ENCODE peak calls at places on chromosomes 16 and 17, in four cellular contexts. One of them, this sample, is unnamed.

GRCh38 chr17:12831839-12832238 is 42.5 kb downstream of the ARHGAP44 start:
- DNase-seq in heart left ventricle: no peak
- DNase-seq in lower lobe of right lung: no peak
- DNase-seq in cardiac muscle cell: no peak
- DNase-seq in this sample: no peak

GRCh38 chr17:64788286-64789060 is 126.4 kb upstream of the SMURF2 start:
- DNase-seq in heart left ventricle: no peak
- DNase-seq in lower lobe of right lung: no peak
- DNase-seq in cardiac muscle cell: no peak
- DNase-seq in this sample: no peak

GRCh38 chr17:16945141-16945493 is 26.8 kb downstream of the TNFRSF13B start:
- DNase-seq in heart left ventricle: no peak
- DNase-seq in lower lobe of right lung: no peak
- DNase-seq in cardiac muscle cell: no peak
- DNase-seq in this sample: no peak

GRCh38 chr17:78266231-78266631 is 34.8 kb downstream of the TMEM235 start:
- DNase-seq in heart left ventricle: no peak
- DNase-seq in lower lobe of right lung: no peak
- DNase-seq in cardiac muscle cell: no peak
- DNase-seq in this sample: no peak

GRCh38 chr16:29994613-29995329 is 646 bp downstream of the HIRIP3 start:
- DNase-seq in heart left ventricle: peak; percentile 82
- DNase-seq in lower lobe of right lung: no peak
- DNase-seq in cardiac muscle cell: peak; percentile 53
- DNase-seq in this sample: peak; percentile 78

GRCh38 chr16:12658506-12658905 is 145.2 kb downstream of the CPPED1 start:
- DNase-seq in heart left ventricle: no peak
- DNase-seq in lower lobe of right lung: no peak
- DNase-seq in cardiac muscle cell: no peak
- DNase-seq in this sample: no peak

GRCh38 chr17:33523577-33523981 is 230.5 kb upstream of the ASIC2 start:
- DNase-seq in heart left ventricle: no peak
- DNase-seq in lower lobe of right lung: no peak
- DNase-seq in cardiac muscle cell: peak; percentile 10
- DNase-seq in this sample: peak; percentile 52

GRCh38 chr16:28935924-28936783 is 4.4 kb downstream of the CD19 start:
- DNase-seq in heart left ventricle: peak; percentile 93
- DNase-seq in lower lobe of right lung: peak; percentile 90
- DNase-seq in cardiac muscle cell: peak; percentile 87
- DNase-seq in this sample: no peak

GRCh38 chr17:51653902-51654301 is 393.6 kb downstream of the UTP18 start:
- DNase-seq in heart left ventricle: no peak
- DNase-seq in lower lobe of right lung: no peak
- DNase-seq in cardiac muscle cell: no peak
- DNase-seq in this sample: no peak

GRCh38 chr16:50837324-50837723 is 95.4 kb downstream of the CYLD start:
- DNase-seq in heart left ventricle: no peak
- DNase-seq in lower lobe of right lung: no peak
- DNase-seq in cardiac muscle cell: no peak
- DNase-seq in this sample: no peak

GRCh38 chr17:77110006-77110374 is 30.8 kb upstream of the SEC14L1 start:
- DNase-seq in heart left ventricle: no peak
- DNase-seq in lower lobe of right lung: no peak
- DNase-seq in cardiac muscle cell: peak; percentile 81
- DNase-seq in this sample: no peak

GRCh38 chr16:64791756-64792155 is 330.1 kb downstream of the CDH11 start:
- DNase-seq in heart left ventricle: no peak
- DNase-seq in lower lobe of right lung: no peak
- DNase-seq in cardiac muscle cell: peak; percentile 1
- DNase-seq in this sample: no peak

GRCh38 chr17:13550291-13550690 is 51.4 kb downstream of the HS3ST3A1 start:
- DNase-seq in heart left ventricle: no peak
- DNase-seq in lower lobe of right lung: no peak
- DNase-seq in cardiac muscle cell: no peak
- DNase-seq in this sample: no peak

GRCh38 chr17:4738136-4739121 is 1.2 kb upstream of the ZMYND15 start:
- DNase-seq in heart left ventricle: no peak
- DNase-seq in lower lobe of right lung: peak; percentile 64
- DNase-seq in cardiac muscle cell: no peak
- DNase-seq in this sample: peak; percentile 84

GRCh38 chr17:2040942-2041560 is 771 bp upstream of the OVCA2 start:
- DNase-seq in heart left ventricle: no peak
- DNase-seq in lower lobe of right lung: no peak
- DNase-seq in cardiac muscle cell: no peak
- DNase-seq in this sample: no peak

GRCh38 chr17:2040219-2040827 is 1.5 kb upstream of the OVCA2 start:
- DNase-seq in heart left ventricle: no peak
- DNase-seq in lower lobe of right lung: no peak
- DNase-seq in cardiac muscle cell: no peak
- DNase-seq in this sample: no peak

GRCh38 chr17:2043785-2044184 is 2.0 kb downstream of the OVCA2 start:
- DNase-seq in heart left ventricle: no peak
- DNase-seq in lower lobe of right lung: no peak
- DNase-seq in cardiac muscle cell: no peak
- DNase-seq in this sample: peak; percentile 80

GRCh38 chr17:2042355-2042929 is 620 bp downstream of the OVCA2 start:
- DNase-seq in heart left ventricle: no peak
- DNase-seq in lower lobe of right lung: no peak
- DNase-seq in cardiac muscle cell: peak; percentile 68
- DNase-seq in this sample: no peak

GRCh38 chr17:2041561-2042354 is at the start of gene OVCA2:
- DNase-seq in heart left ventricle: peak; percentile 97
- DNase-seq in lower lobe of right lung: peak; percentile 96
- DNase-seq in cardiac muscle cell: peak; percentile 96
- DNase-seq in this sample: peak; percentile 70
- TF ChIP-seq CTCF in heart left ventricle: peak; percentile 35
- TF ChIP-seq CTCF in lower lobe of right lung: peak; percentile 56
- TF ChIP-seq CTCF in cardiac muscle cell: peak; percentile 58
- TF ChIP-seq CTCF in this sample: peak; percentile 79

GRCh38 chr17:82274134-82275020 is 877 bp upstream of the CSNK1D start:
- DNase-seq in heart left ventricle: peak; percentile 62
- DNase-seq in lower lobe of right lung: no peak
- DNase-seq in cardiac muscle cell: no peak
- DNase-seq in this sample: no peak
- H3K27ac ChIP-seq in heart left ventricle: no peak overlapping the region
- H3K27ac ChIP-seq in lower lobe of right lung: peak overlapping the region; percentile 99
- H3K27ac ChIP-seq in cardiac muscle cell: no peak overlapping the region
- H3K27ac ChIP-seq in this sample: no peak overlapping the region

GRCh38 chr16:87553174-87553573 is 49.1 kb upstream of the JPH3 start:
- DNase-seq in heart left ventricle: no peak
- DNase-seq in lower lobe of right lung: peak; percentile 36
- DNase-seq in cardiac muscle cell: no peak
- DNase-seq in this sample: no peak

GRCh38 chr16:87552072-87552718 is 50.1 kb upstream of the JPH3 start:
- DNase-seq in heart left ventricle: no peak
- DNase-seq in lower lobe of right lung: no peak
- DNase-seq in cardiac muscle cell: no peak
- DNase-seq in this sample: no peak

GRCh38 chr16:87554754-87555427 is 47.4 kb upstream of the JPH3 start:
- DNase-seq in heart left ventricle: no peak
- DNase-seq in lower lobe of right lung: peak; percentile 63
- DNase-seq in cardiac muscle cell: no peak
- DNase-seq in this sample: no peak

GRCh38 chr16:87551487-87551886 is 50.8 kb upstream of the JPH3 start:
- DNase-seq in heart left ventricle: no peak
- DNase-seq in lower lobe of right lung: no peak
- DNase-seq in cardiac muscle cell: no peak
- DNase-seq in this sample: no peak

DNA sequence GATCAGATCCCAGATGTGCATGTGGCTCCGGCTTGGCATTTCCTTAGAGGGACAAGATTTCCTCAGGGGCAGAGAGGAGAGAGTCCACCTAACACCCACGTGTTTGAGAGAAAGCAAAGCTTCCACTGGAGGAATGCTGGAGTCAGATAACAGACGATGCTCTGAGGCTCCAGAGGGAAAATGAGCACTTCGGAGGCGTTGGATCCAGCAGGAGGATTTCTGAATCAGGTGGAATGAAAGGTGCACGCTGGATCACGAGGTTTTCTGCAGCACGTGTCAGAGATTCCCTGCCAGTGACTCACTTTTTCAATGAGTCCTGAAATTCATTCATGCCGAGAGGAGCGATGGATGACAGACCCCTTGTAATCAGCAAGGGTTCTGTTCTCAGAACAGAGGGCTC is 49.5 kb upstream of the JPH3 start:
- DNase-seq in heart left ventricle: no peak
- DNase-seq in lower lobe of right lung: no peak
- DNase-seq in cardiac muscle cell: no peak
- DNase-seq in this sample: peak; percentile 72
- H3K27me3 ChIP-seq in heart left ventricle: peaks cover 3% of the 10 kb centered on the region
- H3K27me3 ChIP-seq in lower lobe of right lung: peaks cover 6% of the 10 kb centered on the region
- H3K27me3 ChIP-seq in cardiac muscle cell: no peaks in the 10 kb centered on the region
- H3K27me3 ChIP-seq in this sample: peaks cover 49% of the 10 kb centered on the region

GRCh38 chr17:3447625-3448024 is 14.0 kb upstream of the OR1E2 start:
- DNase-seq in heart left ventricle: no peak
- DNase-seq in lower lobe of right lung: no peak
- DNase-seq in cardiac muscle cell: peak; percentile 2
- DNase-seq in this sample: no peak
- TF ChIP-seq CTCF in heart left ventricle: no peak
- TF ChIP-seq CTCF in lower lobe of right lung: no peak
- TF ChIP-seq CTCF in cardiac muscle cell: no peak
- TF ChIP-seq CTCF in this sample: peak; percentile 45

DNA sequence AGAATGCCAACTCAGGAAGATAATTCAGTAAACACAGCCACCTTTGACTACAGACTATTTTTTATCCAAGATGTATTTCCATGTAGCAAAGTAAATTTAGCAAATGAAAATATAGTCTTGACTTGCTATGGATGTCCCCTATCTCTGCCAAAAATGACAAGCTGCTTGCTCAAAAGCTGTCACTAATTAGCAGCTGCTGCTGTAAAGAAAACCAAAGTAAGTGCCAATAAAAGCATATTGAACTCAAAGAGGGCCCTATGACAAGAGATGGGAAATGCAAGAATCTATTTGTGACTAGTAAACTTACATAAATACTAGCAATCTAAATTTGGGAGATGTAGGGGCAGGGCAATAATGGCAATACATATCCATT is 23.0 kb downstream of the STAT5B start:
- DNase-seq in heart left ventricle: no peak
- DNase-seq in lower lobe of right lung: no peak
- DNase-seq in cardiac muscle cell: no peak
- DNase-seq in this sample: no peak
- H3K27ac ChIP-seq in heart left ventricle: no peak overlapping the region
- H3K27ac ChIP-seq in lower lobe of right lung: no peak overlapping the region
- H3K27ac ChIP-seq in cardiac muscle cell: no peak overlapping the region
- H3K27ac ChIP-seq in this sample: no peak overlapping the region

GRCh38 chr17:35235289-35235688 is 7.6 kb upstream of the SLFN5 start:
- DNase-seq in heart left ventricle: no peak
- DNase-seq in lower lobe of right lung: no peak
- DNase-seq in cardiac muscle cell: no peak
- DNase-seq in this sample: no peak

GRCh38 chr17:35235917-35236316 is 7.0 kb upstream of the SLFN5 start:
- DNase-seq in heart left ventricle: no peak
- DNase-seq in lower lobe of right lung: no peak
- DNase-seq in cardiac muscle cell: no peak
- DNase-seq in this sample: no peak

GRCh38 chr17:35239823-35240222 is 3.0 kb upstream of the SLFN5 start:
- DNase-seq in heart left ventricle: no peak
- DNase-seq in lower lobe of right lung: no peak
- DNase-seq in cardiac muscle cell: peak; percentile 35
- DNase-seq in this sample: no peak

GRCh38 chr17:35238817-35239216 is 4.1 kb upstream of the SLFN5 start:
- DNase-seq in heart left ventricle: no peak
- DNase-seq in lower lobe of right lung: no peak
- DNase-seq in cardiac muscle cell: peak; percentile 48
- DNase-seq in this sample: peak; percentile 84

DNA sequence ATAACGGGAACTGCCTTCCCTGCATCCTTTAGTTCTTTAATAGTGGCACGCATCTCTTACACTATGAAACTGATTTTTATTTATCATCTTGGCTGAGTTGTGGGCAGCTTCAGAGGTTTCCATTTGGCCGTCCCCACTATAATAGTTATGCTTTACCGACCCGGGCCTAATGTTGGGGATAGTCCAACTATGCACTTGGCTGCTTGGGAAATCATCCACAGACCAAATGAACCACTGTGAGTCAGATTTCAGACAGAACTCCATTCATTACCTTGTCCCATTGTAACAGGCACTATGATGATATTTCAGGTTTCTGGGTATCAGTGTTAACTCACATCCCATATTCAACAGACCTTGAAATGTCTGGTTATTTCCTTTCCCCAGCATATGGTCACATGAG is 6.1 kb upstream of the SLFN5 start:
- DNase-seq in heart left ventricle: no peak
- DNase-seq in lower lobe of right lung: no peak
- DNase-seq in cardiac muscle cell: peak; percentile 15
- DNase-seq in this sample: no peak
- H3K27me3 ChIP-seq in heart left ventricle: no peaks in the 10 kb centered on the region
- H3K27me3 ChIP-seq in lower lobe of right lung: no peaks in the 10 kb centered on the region
- H3K27me3 ChIP-seq in cardiac muscle cell: no peaks in the 10 kb centered on the region
- H3K27me3 ChIP-seq in this sample: no peaks in the 10 kb centered on the region

GRCh38 chr17:15269690-15270089 is 4.6 kb upstream of the PMP22 start:
- DNase-seq in heart left ventricle: no peak
- DNase-seq in lower lobe of right lung: no peak
- DNase-seq in cardiac muscle cell: peak; percentile 83
- DNase-seq in this sample: no peak

GRCh38 chr17:15266325-15266950 is 1.3 kb upstream of the PMP22 start:
- DNase-seq in heart left ventricle: no peak
- DNase-seq in lower lobe of right lung: no peak
- DNase-seq in cardiac muscle cell: no peak
- DNase-seq in this sample: no peak

GRCh38 chr17:15268465-15268864 is 3.3 kb upstream of the PMP22 start:
- DNase-seq in heart left ventricle: no peak
- DNase-seq in lower lobe of right lung: no peak
- DNase-seq in cardiac muscle cell: no peak
- DNase-seq in this sample: no peak

GRCh38 chr17:15269087-15269486 is 4.0 kb upstream of the PMP22 start:
- DNase-seq in heart left ventricle: no peak
- DNase-seq in lower lobe of right lung: no peak
- DNase-seq in cardiac muscle cell: no peak
- DNase-seq in this sample: no peak

DNA sequence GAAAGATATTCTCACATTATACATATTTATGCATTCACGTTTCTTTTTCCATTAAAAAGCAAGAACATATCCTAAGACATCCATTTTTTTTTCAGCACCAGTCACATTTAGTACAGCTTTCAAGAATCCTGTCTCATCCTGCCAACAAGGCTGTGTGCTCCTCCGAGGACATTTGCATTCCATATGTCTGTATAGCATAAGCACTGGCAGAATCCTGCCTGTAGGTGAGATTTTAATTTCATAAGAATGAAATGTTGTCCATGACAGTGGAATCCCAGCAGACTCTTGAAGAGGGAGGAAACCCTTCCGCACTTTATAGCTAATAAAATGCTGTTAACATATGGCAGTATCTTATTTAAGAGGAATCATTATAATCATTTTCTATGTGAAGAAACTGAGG is 2.9 kb upstream of the PMP22 start:
- DNase-seq in heart left ventricle: no peak
- DNase-seq in lower lobe of right lung: no peak
- DNase-seq in cardiac muscle cell: no peak
- DNase-seq in this sample: peak; percentile 13
- TF ChIP-seq CTCF in heart left ventricle: no peak
- TF ChIP-seq CTCF in lower lobe of right lung: no peak
- TF ChIP-seq CTCF in cardiac muscle cell: no peak
- TF ChIP-seq CTCF in this sample: no peak